ENCODE peak calls at places on chromosome 5, in nine cellular contexts. N is IMR-90, U is thyroid gland, O is lower leg skin, Q is GM12892, C is transverse colon, Y is prostate gland, S is heart left ventricle, R is sigmoid colon. T is an unnamed sample.
A peak's percentile ranks its signal among the peaks of the same experiment; 100 is the strongest.

GRCh38 chr5:15506146-15506545 is 6.2 kb downstream of the FBXL7 start:
- DNase-seq in S (no peak), R (no peak), N (no peak), C (no peak), Q (no peak), Y (no peak), O (no peak), U (no peak), T (no peak)

GRCh38 chr5:118875131-118875530 is 113.2 kb downstream of the DTWD2 start:
- DNase-seq in O (no peak), S (no peak), U (no peak), C (no peak), R (no peak), N (no peak), Y (no peak), Q (no peak), T (no peak)

GRCh38 chr5:143977891-143978448 is 166.0 kb downstream of the HMHB1 start:
- DNase-seq in Y (no peak), Q (no peak), S (no peak), C (no peak), R (no peak), N (no peak), O (no peak), U (no peak), T (no peak)

GRCh38 chr5:123696948-123697347 is 185.0 kb downstream of the CSNK1G3 start:
- DNase-seq in S (peak; percentile 78), C (peak; percentile 22), R (peak; percentile 85), Y (peak; percentile 73), U (peak; percentile 92), N (peak; percentile 7), Q (no peak), O (no peak), T (no peak)

GRCh38 chr5:68482199-68482598 is 266.6 kb downstream of the PIK3R1 start:
- DNase-seq in S (no peak), N (peak; percentile 58), R (no peak), O (no peak), Q (no peak), U (no peak), Y (no peak), C (no peak), T (no peak)

GRCh38 chr5:91119265-91119664 is 263.9 kb downstream of the ARRDC3 start:
- DNase-seq in C (no peak), Y (no peak), Q (no peak), U (no peak), R (no peak), O (no peak), S (no peak), N (no peak), T (no peak)

GRCh38 chr5:117236941-117237340 is 662.3 kb upstream of the SEMA6A start:
- DNase-seq in U (no peak), R (no peak), C (no peak), Q (no peak), S (no peak), O (no peak), N (no peak), Y (no peak), T (no peak)

GRCh38 chr5:33153891-33154290 is 286.9 kb upstream of the TARS1 start:
- DNase-seq in R (no peak), S (no peak), Y (no peak), O (no peak), Q (no peak), U (no peak), C (no peak), N (peak; percentile 37), T (no peak)

GRCh38 chr5:132369012-132369470 is 469 bp upstream of the SLC22A5 start:
- DNase-seq in Q (no peak), C (no peak), N (no peak), U (no peak), S (no peak), Y (no peak), R (no peak), O (no peak), T (no peak)

GRCh38 chr5:62582198-62582597 is 3.6 kb downstream of the LRRC70 start:
- DNase-seq in N (no peak), U (no peak), R (no peak), C (no peak), O (no peak), Q (no peak), S (no peak), Y (no peak), T (no peak)

GRCh38 chr5:16406023-16406422 is 59.6 kb downstream of the ZNF622 start:
- DNase-seq in O (no peak), N (no peak), S (no peak), Q (no peak), U (no peak), C (no peak), R (no peak), Y (no peak), T (no peak)

GRCh38 chr5:10351199-10351881 is 2.2 kb upstream of the MARCHF6 start:
- DNase-seq in U (no peak), C (no peak), Y (no peak), O (no peak), Q (no peak), N (peak; percentile 91), R (no peak), S (no peak), T (peak; percentile 39)

GRCh38 chr5:52134013-52134650 is 653.6 kb upstream of the ITGA1 start:
- DNase-seq in S (no peak), N (no peak), C (no peak), Y (no peak), U (no peak), Q (no peak), O (no peak), R (no peak), T (no peak)

GRCh38 chr5:14342306-14342705 is 199.2 kb downstream of the TRIO start:
- DNase-seq in O (no peak), Y (no peak), N (peak; percentile 66), S (no peak), U (no peak), Q (no peak), R (no peak), C (no peak), T (no peak)

DNA sequence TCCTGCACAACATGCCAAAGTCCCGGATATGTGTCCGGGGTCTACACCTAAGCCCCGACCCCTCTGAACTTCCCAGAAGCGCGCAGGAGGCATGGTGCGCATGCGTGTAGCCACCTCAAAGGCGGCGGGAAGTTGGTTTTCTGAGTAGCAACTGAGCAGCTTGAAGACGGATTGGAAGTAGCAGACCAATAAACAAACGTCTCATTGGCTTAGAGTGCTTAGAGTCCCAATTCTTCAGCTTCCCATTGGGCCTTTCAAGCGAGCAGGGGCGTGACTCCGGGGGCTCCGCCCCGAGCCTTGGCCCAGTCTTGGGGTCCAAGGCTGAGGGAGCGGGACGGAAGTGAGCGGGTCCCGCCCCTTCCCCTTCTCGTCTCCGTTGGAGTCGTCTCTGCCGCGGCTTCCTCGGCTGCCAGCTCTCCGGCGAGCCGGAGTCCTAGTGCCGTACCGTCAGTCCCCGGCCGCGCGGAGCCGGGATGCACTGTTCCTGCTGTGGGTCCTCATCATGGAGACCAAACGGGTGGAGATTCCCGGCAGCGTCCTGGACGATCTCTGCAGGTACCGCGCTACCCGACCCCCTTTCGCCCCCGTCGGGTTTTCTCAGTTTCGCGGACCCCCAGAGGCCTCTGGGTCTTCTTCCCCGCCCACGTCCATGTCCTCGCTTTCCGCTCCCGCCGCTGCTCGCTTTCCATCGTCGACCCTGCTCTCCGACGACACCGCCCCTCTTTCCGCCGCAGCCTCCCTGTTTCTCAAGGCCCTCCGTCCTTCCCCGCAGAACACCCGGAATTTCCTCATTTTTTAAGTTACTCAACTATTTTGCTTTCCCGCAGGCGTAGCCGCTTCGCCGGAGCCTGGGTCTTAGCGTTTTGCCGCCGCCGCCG is at the start of gene DCP2:
- DNase-seq in Q (peak; percentile 84), Y (peak; percentile 96), S (peak; percentile 95), N (peak; percentile 100), R (peak; percentile 97), O (peak; percentile 96), C (peak; percentile 95), U (peak; percentile 95), T (peak; percentile 86)
- TF ChIP-seq POLR2A in Q (peak; percentile 96), Y (peak; percentile 86), S (no peak), N (peak; percentile 82), R (peak; percentile 61), O (no peak), C (peak; percentile 83), U (no peak), T (peak; percentile 92)

GRCh38 chr5:95081500-95082355 is 203.2 kb downstream of the MCTP1 start:
- DNase-seq in S (peak; percentile 47), U (no peak), Y (peak; percentile 8), C (peak; percentile 29), O (peak; percentile 39), R (peak; percentile 66), Q (no peak), N (peak; percentile 89), T (peak; percentile 21)
- TF ChIP-seq POLR2A in S (no peak), U (no peak), Y (no peak), C (peak; percentile 56), O (no peak), R (peak; percentile 29), Q (peak; percentile 94), N (peak; percentile 42), T (peak; percentile 29)

GRCh38 chr5:134139377-134139851 is 24.9 kb downstream of the TCF7 start:
- DNase-seq in Y (no peak), R (peak; percentile 61), Q (no peak), N (no peak), O (no peak), C (no peak), S (no peak), U (peak; percentile 1), T (no peak)

GRCh38 chr5:134138416-134139376 is 24.2 kb downstream of the TCF7 start:
- DNase-seq in O (no peak), R (peak; percentile 57), S (peak; percentile 9), Q (peak; percentile 63), U (peak; percentile 0), C (no peak), N (peak; percentile 69), Y (no peak), T (peak; percentile 72)

GRCh38 chr5:134140530-134141201 is 26.2 kb downstream of the TCF7 start:
- DNase-seq in U (peak; percentile 77), S (peak; percentile 65), O (peak; percentile 69), R (peak; percentile 76), Q (no peak), Y (peak; percentile 83), C (peak; percentile 81), N (peak; percentile 71), T (no peak)

GRCh38 chr5:134141346-134142050 is 27.0 kb downstream of the TCF7 start:
- DNase-seq in S (no peak), N (no peak), R (peak; percentile 42), O (peak; percentile 7), Q (no peak), U (no peak), Y (no peak), C (no peak), T (no peak)

DNA sequence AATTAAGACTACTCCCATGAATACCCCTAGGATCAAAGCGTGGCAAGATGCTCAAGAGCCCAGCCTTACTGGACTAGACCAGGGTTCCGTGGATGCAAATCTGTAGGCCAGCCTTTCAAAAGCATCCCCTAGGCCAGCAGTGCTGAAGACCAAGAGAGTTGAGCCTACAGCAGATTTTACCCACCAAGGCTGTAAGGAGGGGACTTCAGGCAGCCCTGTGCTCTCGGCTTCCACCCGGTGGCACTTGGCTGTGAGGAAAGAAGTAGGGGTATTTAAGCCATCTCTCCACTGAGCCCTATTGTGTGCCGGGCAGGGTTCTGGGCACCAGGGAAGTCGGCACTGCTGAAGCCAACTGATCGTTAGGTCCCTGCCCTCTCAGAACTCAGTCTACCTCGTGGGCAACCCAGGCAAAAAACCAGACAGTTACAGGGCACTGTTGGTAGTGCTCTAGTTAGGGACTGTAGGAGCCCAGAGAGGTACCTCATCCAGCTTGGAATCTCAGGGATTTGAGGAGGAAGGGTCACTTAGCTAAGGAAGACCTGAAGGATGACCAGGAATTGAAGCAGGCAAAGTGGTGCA is 25.5 kb downstream of the TCF7 start:
- DNase-seq in S (no peak), N (no peak), Q (no peak), R (peak; percentile 40), C (no peak), O (peak; percentile 10), Y (no peak), U (peak; percentile 0), T (no peak)
- TF ChIP-seq POLR2A in S (no peak), N (no peak), Q (no peak), R (no peak), C (no peak), O (no peak), Y (no peak), U (no peak), T (no peak)

GRCh38 chr5:375921-376871 is 54.7 kb downstream of the AHRR start:
- DNase-seq in N (no peak), C (peak; percentile 7), Q (no peak), U (no peak), R (peak; percentile 64), S (peak; percentile 12), Y (peak; percentile 2), O (peak; percentile 12), T (no peak)
- TF ChIP-seq POLR2A in N (no peak), C (no peak), Q (peak; percentile 32), U (no peak), R (no peak), S (no peak), Y (no peak), O (no peak), T (no peak)

T was measured in H54.